ENCODE peak calls at places on chromosomes 4 and X, in seven cellular contexts. T is K562, Z is sigmoid colon, E is uterus, J is IMR-90, C is A549, Q is upper lobe of left lung. K is an unnamed sample.
A peak's percentile ranks its signal among the peaks of the same experiment; 100 is the strongest.

GRCh38 chr4:15001248-15001824 is 945 bp upstream of the CPEB2 start:
- DNase-seq in C (peak; percentile 79), E (peak; percentile 76), Q (no peak), J (peak; percentile 91), T (peak; percentile 63), Z (peak; percentile 92), K (peak; percentile 79)

GRCh38 chr4:110335399-110335798 is 137.0 kb upstream of the ELOVL6 start:
- DNase-seq in T (no peak), Z (no peak), Q (no peak), J (no peak), E (no peak), C (no peak), K (no peak)

GRCh38 chr4:156799121-156799589 is 172.4 kb downstream of the PDGFC start:
- DNase-seq in T (no peak), Z (no peak), C (no peak), Q (no peak), E (no peak), J (peak; percentile 45), K (no peak)

GRCh38 chr4:86220137-86220536 is 139.7 kb downstream of the MAPK10 start:
- DNase-seq in J (peak; percentile 43), T (no peak), E (no peak), C (peak; percentile 39), Q (no peak), Z (no peak), K (no peak)

GRCh38 chr4:137705171-137705783 is 173.0 kb upstream of the PCDH18 start:
- DNase-seq in E (no peak), Q (no peak), Z (no peak), J (peak; percentile 97), C (no peak), T (no peak), K (no peak)

GRCh38 chr4:52408037-52408436 is 251.1 kb downstream of the USP46 start:
- DNase-seq in E (no peak), J (no peak), Q (no peak), T (no peak), C (no peak), Z (no peak), K (no peak)

GRCh38 chrX:55767100-55767499 is 49.6 kb downstream of the RRAGB start:
- DNase-seq in Z (no peak), C (no peak), Q (no peak), E (no peak), T (no peak), J (peak; percentile 31), K (no peak)

GRCh38 chr4:138863160-138863559 is 152.4 kb upstream of the NOCT start:
- DNase-seq in C (no peak), J (no peak), E (no peak), Q (no peak), Z (no peak), T (no peak), K (peak; percentile 9)

GRCh38 chrX:9341305-9342201 is 123.3 kb upstream of the TBL1X start:
- DNase-seq in Z (peak; percentile 84), J (peak; percentile 69), C (peak; percentile 69), T (peak; percentile 72), Q (no peak), E (peak; percentile 51), K (peak; percentile 78)

GRCh38 chr4:137610960-137611359 is 78.7 kb upstream of the PCDH18 start:
- DNase-seq in Q (no peak), J (peak; percentile 19), Z (no peak), E (no peak), T (no peak), C (peak; percentile 13), K (no peak)

DNA sequence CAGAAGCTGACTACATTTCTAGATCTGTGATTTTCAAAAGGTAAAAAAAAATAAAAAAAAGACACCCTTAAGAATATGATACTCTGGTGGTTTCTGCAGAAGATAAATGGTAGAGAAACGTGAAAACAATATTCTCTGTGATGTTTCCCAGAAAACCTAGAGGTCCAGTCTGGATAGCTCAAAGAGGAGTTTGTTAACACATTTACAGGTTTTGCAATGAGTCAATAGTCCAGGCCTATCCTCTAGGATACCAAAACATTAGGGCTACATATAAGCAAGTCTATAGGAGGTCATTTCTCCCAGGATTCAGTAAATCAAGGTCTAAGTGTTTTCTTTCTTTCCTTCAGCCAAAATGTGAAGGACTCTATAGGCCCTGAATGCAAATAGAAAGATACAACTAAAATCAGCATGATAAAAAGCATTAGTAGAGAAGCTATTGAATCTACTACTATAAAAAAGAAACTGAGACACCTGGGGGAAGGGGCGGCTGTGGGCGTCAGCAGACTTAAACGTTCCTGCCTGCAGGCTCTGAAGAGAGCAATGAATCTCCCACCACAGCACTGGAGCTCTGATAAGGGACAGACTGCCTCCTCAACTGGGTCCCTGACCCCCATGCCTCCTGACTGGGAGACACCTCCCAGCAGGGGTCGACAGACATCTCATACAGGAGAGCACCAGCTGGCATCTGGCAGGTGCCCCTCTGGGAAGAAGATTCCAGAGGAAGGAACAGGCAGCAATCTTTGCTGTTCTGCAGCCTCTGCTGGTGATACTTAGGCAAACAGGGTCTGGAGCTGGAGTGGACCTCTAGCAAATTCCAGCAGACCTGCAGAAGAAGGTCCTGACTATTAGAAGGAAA is 33.7 kb upstream of the SPP1 start:
- DNase-seq in C (no peak), Q (no peak), Z (no peak), T (no peak), E (no peak), J (no peak), K (no peak)
- TF ChIP-seq POLR2A in C (no peak), Q (no peak), Z (no peak), T (no peak), E (no peak), J (no peak), K (no peak)

DNA sequence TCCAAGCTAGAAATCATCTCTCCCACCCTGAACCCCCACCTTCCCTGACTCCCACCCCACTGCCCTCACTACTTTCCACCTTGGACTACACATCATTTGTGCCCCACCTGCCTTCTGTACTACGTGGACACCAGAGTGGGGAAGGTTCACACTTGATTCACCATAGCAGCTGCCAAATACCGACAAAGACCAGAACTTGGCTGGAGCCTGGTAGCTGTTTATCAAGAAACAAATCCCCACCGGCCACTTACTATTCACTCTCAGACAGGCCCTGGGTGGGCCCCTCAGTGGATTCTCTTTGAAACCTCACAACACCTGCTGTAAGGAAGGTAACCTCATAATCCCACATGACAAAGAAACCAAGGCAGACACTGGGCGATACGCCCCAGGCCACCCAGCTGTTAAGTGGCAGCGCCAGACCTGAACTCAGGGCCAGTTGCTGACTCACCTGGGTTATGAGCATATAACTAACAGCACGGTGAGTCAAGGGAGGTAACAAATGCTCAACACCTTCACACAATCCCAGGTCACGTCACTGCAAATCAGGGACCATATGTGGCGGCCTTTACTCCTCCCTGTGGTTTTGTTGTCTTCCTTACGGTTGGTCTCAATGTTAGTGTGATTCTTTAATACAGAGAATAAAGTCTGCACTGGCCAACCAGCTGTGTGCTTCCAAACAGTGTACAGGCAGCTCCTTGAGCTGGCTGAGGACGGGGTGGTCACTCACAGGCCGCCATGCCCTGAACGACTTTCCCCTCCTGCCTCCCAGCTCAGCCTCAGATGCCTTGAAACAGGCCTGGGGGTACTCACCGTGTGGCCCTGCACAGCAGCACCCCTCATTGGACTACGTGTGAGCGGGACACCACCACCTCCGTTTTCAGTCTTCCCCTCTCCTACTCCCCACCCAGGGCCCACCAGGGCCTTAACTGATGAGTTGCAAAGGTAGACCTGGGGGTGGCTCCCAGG is 7.5 kb downstream of the WDR1 start:
- DNase-seq in E (no peak), Z (no peak), T (no peak), Q (no peak), J (peak; percentile 55), C (no peak), K (no peak)
- H3K4me1 ChIP-seq in E (peaks cover 76% of the 10 kb centered on the region), Z (no peaks in the 10 kb centered on the region), T (peaks cover 28% of the 10 kb centered on the region), Q (peaks cover 86% of the 10 kb centered on the region), J (peaks cover 69% of the 10 kb centered on the region), C (peaks cover 52% of the 10 kb centered on the region), K (peaks cover 36% of the 10 kb centered on the region)

GRCh38 chr4:77862478-77863216 is at the start of gene MRPL1:
- DNase-seq in T (peak; percentile 94), C (peak; percentile 95), Z (peak; percentile 96), E (peak; percentile 88), J (peak; percentile 96), Q (peak; percentile 46), K (peak; percentile 92)
- TF ChIP-seq POLR2A in T (peak; percentile 96), C (peak; percentile 89), Z (peak; percentile 44), E (peak; percentile 37), J (peak; percentile 94), Q (no peak), K (peak; percentile 92)

GRCh38 chr4:184402239-184402638 is 72.1 kb downstream of the IRF2 start:
- DNase-seq in J (no peak), E (no peak), T (no peak), Q (no peak), Z (no peak), C (no peak), K (no peak)

GRCh38 chr4:184402740-184403383 is 71.5 kb downstream of the IRF2 start:
- DNase-seq in C (no peak), J (no peak), T (no peak), E (no peak), Q (no peak), Z (no peak), K (no peak)

GRCh38 chr4:184403384-184403781 is 71.0 kb downstream of the IRF2 start:
- DNase-seq in E (no peak), C (no peak), T (no peak), J (peak; percentile 11), Z (no peak), Q (no peak), K (no peak)

GRCh38 chr4:184401397-184402171 is 72.8 kb downstream of the IRF2 start:
- DNase-seq in Z (no peak), T (no peak), Q (no peak), C (no peak), E (no peak), J (no peak), K (no peak)

GRCh38 chr4:184404047-184404446 is 70.3 kb downstream of the IRF2 start:
- DNase-seq in C (no peak), Q (no peak), J (no peak), T (no peak), Z (no peak), E (no peak), K (no peak)
- H3K4me1 ChIP-seq in C (peaks cover 13% of the 10 kb centered on the region), Q (peaks cover 7% of the 10 kb centered on the region), J (peaks cover 21% of the 10 kb centered on the region), T (no peaks in the 10 kb centered on the region), Z (no peaks in the 10 kb centered on the region), E (no peaks in the 10 kb centered on the region), K (peaks cover 25% of the 10 kb centered on the region)

GRCh38 chrX:154012336-154012991 is 7.2 kb downstream of the IRAK1 start:
- DNase-seq in Z (no peak), C (no peak), E (no peak), J (no peak), Q (no peak), T (no peak), K (peak; percentile 70)
- TF ChIP-seq POLR2A in Z (no peak), C (no peak), E (no peak), J (no peak), Q (no peak), T (peak; percentile 3), K (peak; percentile 14)

GRCh38 chr4:176538217-176538925 is 218.6 kb downstream of the SPCS3 start:
- DNase-seq in Z (no peak), T (no peak), Q (no peak), E (no peak), C (peak; percentile 46), J (peak; percentile 96), K (no peak)
- H3K4me1 ChIP-seq in Z (no peaks in the 10 kb centered on the region), T (no peaks in the 10 kb centered on the region), Q (no peaks in the 10 kb centered on the region), E (no peaks in the 10 kb centered on the region), C (peaks cover 12% of the 10 kb centered on the region), J (peaks cover 5% of the 10 kb centered on the region), K (peaks cover 10% of the 10 kb centered on the region)